ENCODE peak calls at places on chromosomes 11 and 22, in seven cellular contexts. One of them, this sample, is unnamed.
A peak's percentile ranks its signal among the peaks of the same experiment; 100 is the strongest.

GRCh38 chr11:13346470-13346869 is 68.9 kb downstream of the BMAL1 start:
- DNase-seq in CD8-positive, alpha-beta T cell: no peak
- DNase-seq in tibial nerve: no peak
- DNase-seq in pancreas: no peak
- DNase-seq in lung: no peak
- DNase-seq in mesenchymal stem cell: no peak
- DNase-seq in fibroblast of lung: no peak
- DNase-seq in this sample: no peak

GRCh38 chr22:23225724-23226496 is 45.6 kb downstream of the BCR start:
- DNase-seq in CD8-positive, alpha-beta T cell: peak; percentile 68
- DNase-seq in fibroblast of lung: peak; percentile 64
- DNase-seq in tibial nerve: no peak
- DNase-seq in lung: peak; percentile 68
- DNase-seq in pancreas: no peak
- DNase-seq in mesenchymal stem cell: no peak
- DNase-seq in this sample: no peak

GRCh38 chr11:15236514-15236913 is 121.8 kb downstream of the INSC start:
- DNase-seq in tibial nerve: no peak
- DNase-seq in fibroblast of lung: no peak
- DNase-seq in lung: no peak
- DNase-seq in pancreas: no peak
- DNase-seq in mesenchymal stem cell: no peak
- DNase-seq in CD8-positive, alpha-beta T cell: no peak
- DNase-seq in this sample: no peak

GRCh38 chr11:106031936-106032335 is 9.9 kb upstream of the MSANTD4 start:
- DNase-seq in mesenchymal stem cell: no peak
- DNase-seq in tibial nerve: no peak
- DNase-seq in pancreas: no peak
- DNase-seq in lung: no peak
- DNase-seq in fibroblast of lung: no peak
- DNase-seq in CD8-positive, alpha-beta T cell: no peak
- DNase-seq in this sample: no peak

GRCh38 chr11:9748361-9748970 is 84.6 kb downstream of the SWAP70 start:
- DNase-seq in pancreas: peak; percentile 46
- DNase-seq in fibroblast of lung: peak; percentile 83
- DNase-seq in mesenchymal stem cell: peak; percentile 83
- DNase-seq in CD8-positive, alpha-beta T cell: peak; percentile 55
- DNase-seq in lung: peak; percentile 71
- DNase-seq in tibial nerve: peak; percentile 43
- DNase-seq in this sample: no peak

GRCh38 chr11:102287963-102288744 is 29.1 kb upstream of the BIRC3 start:
- DNase-seq in fibroblast of lung: peak; percentile 85
- DNase-seq in mesenchymal stem cell: peak; percentile 78
- DNase-seq in pancreas: no peak
- DNase-seq in CD8-positive, alpha-beta T cell: no peak
- DNase-seq in lung: peak; percentile 46
- DNase-seq in tibial nerve: peak; percentile 67
- DNase-seq in this sample: no peak

GRCh38 chr11:71182791-71183556 is 69.4 kb downstream of the SHANK2 start:
- DNase-seq in fibroblast of lung: no peak
- DNase-seq in mesenchymal stem cell: no peak
- DNase-seq in lung: no peak
- DNase-seq in pancreas: no peak
- DNase-seq in tibial nerve: no peak
- DNase-seq in CD8-positive, alpha-beta T cell: no peak
- DNase-seq in this sample: no peak

GRCh38 chr11:106495046-106495445 is 417.6 kb downstream of the AASDHPPT start:
- DNase-seq in tibial nerve: no peak
- DNase-seq in lung: no peak
- DNase-seq in fibroblast of lung: peak; percentile 28
- DNase-seq in pancreas: no peak
- DNase-seq in mesenchymal stem cell: peak; percentile 37
- DNase-seq in CD8-positive, alpha-beta T cell: no peak
- DNase-seq in this sample: no peak

GRCh38 chr11:76625787-76626186 is 44.8 kb downstream of the LRRC32 start:
- DNase-seq in pancreas: no peak
- DNase-seq in tibial nerve: no peak
- DNase-seq in mesenchymal stem cell: no peak
- DNase-seq in CD8-positive, alpha-beta T cell: no peak
- DNase-seq in fibroblast of lung: peak; percentile 27
- DNase-seq in lung: no peak
- DNase-seq in this sample: no peak

GRCh38 chr11:134522782-134523570 is 110.9 kb upstream of the B3GAT1 start:
- DNase-seq in tibial nerve: no peak
- DNase-seq in pancreas: no peak
- DNase-seq in lung: no peak
- DNase-seq in fibroblast of lung: no peak
- DNase-seq in CD8-positive, alpha-beta T cell: no peak
- DNase-seq in mesenchymal stem cell: no peak
- DNase-seq in this sample: no peak

GRCh38 chr11:74926304-74927030 is 22.4 kb downstream of the XRRA1 start:
- DNase-seq in fibroblast of lung: peak; percentile 28
- DNase-seq in mesenchymal stem cell: peak; percentile 23
- DNase-seq in CD8-positive, alpha-beta T cell: no peak
- DNase-seq in lung: no peak
- DNase-seq in pancreas: no peak
- DNase-seq in tibial nerve: no peak
- DNase-seq in this sample: no peak

GRCh38 chr11:31805037-31805628 is 6.0 kb downstream of the PAX6 start:
- DNase-seq in CD8-positive, alpha-beta T cell: no peak
- DNase-seq in pancreas: no peak
- DNase-seq in mesenchymal stem cell: no peak
- DNase-seq in fibroblast of lung: no peak
- DNase-seq in lung: no peak
- DNase-seq in tibial nerve: no peak
- DNase-seq in this sample: no peak

GRCh38 chr22:24265734-24266133 is 4.9 kb upstream of the SPECC1L start:
- DNase-seq in mesenchymal stem cell: no peak
- DNase-seq in CD8-positive, alpha-beta T cell: no peak
- DNase-seq in lung: no peak
- DNase-seq in tibial nerve: no peak
- DNase-seq in pancreas: no peak
- DNase-seq in fibroblast of lung: no peak
- DNase-seq in this sample: no peak

GRCh38 chr11:83612891-83613766 is 327.0 kb upstream of the CCDC90B start:
- DNase-seq in tibial nerve: no peak
- DNase-seq in mesenchymal stem cell: no peak
- DNase-seq in CD8-positive, alpha-beta T cell: no peak
- DNase-seq in pancreas: no peak
- DNase-seq in lung: no peak
- DNase-seq in fibroblast of lung: no peak
- DNase-seq in this sample: no peak

GRCh38 chr11:79388201-79388600 is 52.6 kb downstream of the TENM4 start:
- DNase-seq in lung: no peak
- DNase-seq in tibial nerve: no peak
- DNase-seq in CD8-positive, alpha-beta T cell: no peak
- DNase-seq in fibroblast of lung: no peak
- DNase-seq in mesenchymal stem cell: no peak
- DNase-seq in pancreas: no peak
- DNase-seq in this sample: no peak

GRCh38 chr22:38755155-38755910 is 465 bp downstream of the SUN2 start:
- DNase-seq in mesenchymal stem cell: peak; percentile 80
- DNase-seq in pancreas: peak; percentile 95
- DNase-seq in CD8-positive, alpha-beta T cell: peak; percentile 62
- DNase-seq in lung: peak; percentile 95
- DNase-seq in tibial nerve: peak; percentile 85
- DNase-seq in fibroblast of lung: peak; percentile 84
- DNase-seq in this sample: peak; percentile 37

GRCh38 chr11:20162824-20163777 is 2.8 kb upstream of the DBX1 start:
- DNase-seq in mesenchymal stem cell: peak; percentile 45
- DNase-seq in pancreas: no peak
- DNase-seq in CD8-positive, alpha-beta T cell: no peak
- DNase-seq in fibroblast of lung: peak; percentile 37
- DNase-seq in tibial nerve: no peak
- DNase-seq in lung: no peak
- DNase-seq in this sample: no peak

GRCh38 chr11:14713518-14714244 is 70.1 kb downstream of the PDE3B start:
- DNase-seq in CD8-positive, alpha-beta T cell: peak; percentile 61
- DNase-seq in mesenchymal stem cell: no peak
- DNase-seq in lung: no peak
- DNase-seq in tibial nerve: no peak
- DNase-seq in pancreas: no peak
- DNase-seq in fibroblast of lung: no peak
- DNase-seq in this sample: no peak

GRCh38 chr22:28953976-28954880 is 70.9 kb downstream of the ZNRF3 start:
- DNase-seq in tibial nerve: no peak
- DNase-seq in lung: no peak
- DNase-seq in pancreas: no peak
- DNase-seq in fibroblast of lung: no peak
- DNase-seq in mesenchymal stem cell: no peak
- DNase-seq in CD8-positive, alpha-beta T cell: no peak
- DNase-seq in this sample: no peak
- H3K4me1 ChIP-seq in tibial nerve: peaks cover 79% of the 10 kb centered on the region
- H3K4me1 ChIP-seq in lung: peaks cover 12% of the 10 kb centered on the region
- H3K4me1 ChIP-seq in pancreas: peaks cover 9% of the 10 kb centered on the region
- H3K4me1 ChIP-seq in fibroblast of lung: peaks cover 3% of the 10 kb centered on the region
- H3K4me1 ChIP-seq in mesenchymal stem cell: peaks cover 15% of the 10 kb centered on the region
- H3K4me1 ChIP-seq in CD8-positive, alpha-beta T cell: peaks cover 21% of the 10 kb centered on the region
- H3K4me1 ChIP-seq in this sample: peaks cover 81% of the 10 kb centered on the region

GRCh38 chr11:86696004-86696403 is 23.6 kb upstream of the ME3 start:
- DNase-seq in mesenchymal stem cell: peak; percentile 93
- DNase-seq in pancreas: no peak
- DNase-seq in tibial nerve: no peak
- DNase-seq in CD8-positive, alpha-beta T cell: no peak
- DNase-seq in lung: no peak
- DNase-seq in fibroblast of lung: peak; percentile 95
- DNase-seq in this sample: no peak

GRCh38 chr11:86695391-86695790 is 23.0 kb upstream of the ME3 start:
- DNase-seq in CD8-positive, alpha-beta T cell: no peak
- DNase-seq in fibroblast of lung: no peak
- DNase-seq in tibial nerve: no peak
- DNase-seq in pancreas: no peak
- DNase-seq in mesenchymal stem cell: peak; percentile 30
- DNase-seq in lung: no peak
- DNase-seq in this sample: no peak

GRCh38 chr11:86693501-86693900 is 21.1 kb upstream of the ME3 start:
- DNase-seq in lung: no peak
- DNase-seq in mesenchymal stem cell: no peak
- DNase-seq in tibial nerve: no peak
- DNase-seq in fibroblast of lung: no peak
- DNase-seq in CD8-positive, alpha-beta T cell: no peak
- DNase-seq in pancreas: no peak
- DNase-seq in this sample: no peak

GRCh38 chr11:86692746-86693145 is 20.3 kb upstream of the ME3 start:
- DNase-seq in CD8-positive, alpha-beta T cell: no peak
- DNase-seq in pancreas: no peak
- DNase-seq in tibial nerve: no peak
- DNase-seq in mesenchymal stem cell: no peak
- DNase-seq in fibroblast of lung: no peak
- DNase-seq in lung: no peak
- DNase-seq in this sample: no peak

DNA sequence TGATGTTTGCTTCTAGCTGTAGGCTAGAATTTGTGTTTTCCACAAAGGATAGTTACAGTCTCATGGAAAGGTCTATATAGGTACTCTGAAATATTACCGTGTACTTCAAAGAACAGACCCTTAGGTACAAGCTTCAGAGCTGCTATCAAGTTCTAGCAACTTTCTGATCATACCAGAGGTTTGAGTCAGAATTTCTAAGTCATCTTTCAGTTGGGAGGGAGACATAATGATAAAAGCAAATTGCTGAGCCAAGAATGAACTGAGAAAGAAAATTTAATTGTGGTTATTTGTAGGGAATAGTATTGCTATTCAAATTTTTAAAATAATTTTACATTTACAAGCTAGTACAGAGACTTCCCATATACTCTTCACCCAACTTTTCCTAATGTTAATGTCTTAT is 19.9 kb upstream of the ME3 start:
- DNase-seq in CD8-positive, alpha-beta T cell: no peak
- DNase-seq in mesenchymal stem cell: no peak
- DNase-seq in pancreas: no peak
- DNase-seq in fibroblast of lung: no peak
- DNase-seq in tibial nerve: no peak
- DNase-seq in lung: no peak
- DNase-seq in this sample: no peak
- H3K4me1 ChIP-seq in CD8-positive, alpha-beta T cell: no peaks in the 10 kb centered on the region
- H3K4me1 ChIP-seq in mesenchymal stem cell: peaks cover 13% of the 10 kb centered on the region
- H3K4me1 ChIP-seq in pancreas: peaks cover 13% of the 10 kb centered on the region
- H3K4me1 ChIP-seq in fibroblast of lung: peaks cover 27% of the 10 kb centered on the region
- H3K4me1 ChIP-seq in tibial nerve: peaks cover 38% of the 10 kb centered on the region
- H3K4me1 ChIP-seq in lung: peaks cover 3% of the 10 kb centered on the region
- H3K4me1 ChIP-seq in this sample: no peaks in the 10 kb centered on the region

DNA sequence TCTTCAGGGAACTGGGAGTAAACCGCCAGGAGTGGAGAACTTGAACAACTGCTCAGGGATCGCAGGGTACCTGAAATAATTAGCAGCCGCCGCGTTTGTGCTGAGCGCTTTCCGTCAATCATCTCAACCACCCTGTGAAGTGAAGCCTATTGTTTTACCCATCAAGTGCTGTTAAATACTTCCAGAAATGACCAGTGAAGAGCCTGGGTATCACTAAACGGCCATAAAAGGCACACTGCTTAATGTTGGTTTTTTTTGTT is 1.1 kb downstream of the CD59 start:
- DNase-seq in mesenchymal stem cell: peak; percentile 43
- DNase-seq in tibial nerve: no peak
- DNase-seq in CD8-positive, alpha-beta T cell: no peak
- DNase-seq in pancreas: no peak
- DNase-seq in fibroblast of lung: no peak
- DNase-seq in lung: no peak
- DNase-seq in this sample: no peak
- H3K4me1 ChIP-seq in mesenchymal stem cell: peaks cover 11% of the 10 kb centered on the region
- H3K4me1 ChIP-seq in tibial nerve: peaks cover 58% of the 10 kb centered on the region
- H3K4me1 ChIP-seq in CD8-positive, alpha-beta T cell: peaks cover 11% of the 10 kb centered on the region
- H3K4me1 ChIP-seq in pancreas: peaks cover 3% of the 10 kb centered on the region
- H3K4me1 ChIP-seq in fibroblast of lung: peaks cover 25% of the 10 kb centered on the region
- H3K4me1 ChIP-seq in lung: peaks cover 11% of the 10 kb centered on the region
- H3K4me1 ChIP-seq in this sample: peaks cover 66% of the 10 kb centered on the region

DNA sequence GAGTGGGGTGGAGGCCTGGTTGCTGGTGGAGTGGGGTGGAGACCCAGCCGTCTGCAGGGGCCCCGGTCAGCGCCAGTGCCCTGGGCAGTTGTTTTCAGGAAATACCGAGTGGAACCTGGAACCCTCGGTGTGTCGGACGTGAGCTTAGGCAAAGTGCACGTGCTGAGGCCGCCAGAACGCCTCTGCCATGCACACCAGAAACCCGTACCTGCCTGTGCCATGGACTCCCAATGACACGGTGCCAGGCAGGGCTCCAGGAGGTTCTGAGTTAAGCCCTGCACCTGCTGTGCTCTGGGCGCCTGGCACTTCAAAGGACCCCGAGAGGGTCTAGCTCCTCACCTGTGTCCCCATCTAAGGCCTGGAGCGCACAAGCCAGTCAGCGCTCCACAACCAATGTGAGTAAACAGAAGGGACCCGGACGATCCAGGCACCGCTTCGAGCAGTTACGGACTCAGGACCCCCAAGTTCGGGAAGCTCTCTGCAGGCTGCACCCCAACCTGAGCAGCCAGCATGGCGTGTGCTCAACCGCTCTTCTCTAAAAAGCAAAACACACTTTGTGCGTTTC is 12.3 kb downstream of the TOLLIP start:
- DNase-seq in pancreas: peak; percentile 12
- DNase-seq in lung: no peak
- DNase-seq in fibroblast of lung: no peak
- DNase-seq in tibial nerve: no peak
- DNase-seq in mesenchymal stem cell: no peak
- DNase-seq in CD8-positive, alpha-beta T cell: no peak
- DNase-seq in this sample: no peak
- H3K4me1 ChIP-seq in pancreas: peaks cover 49% of the 10 kb centered on the region
- H3K4me1 ChIP-seq in lung: peaks cover 32% of the 10 kb centered on the region
- H3K4me1 ChIP-seq in fibroblast of lung: no peaks in the 10 kb centered on the region
- H3K4me1 ChIP-seq in tibial nerve: peaks cover 56% of the 10 kb centered on the region
- H3K4me1 ChIP-seq in mesenchymal stem cell: peaks cover 19% of the 10 kb centered on the region
- H3K4me1 ChIP-seq in CD8-positive, alpha-beta T cell: no peaks in the 10 kb centered on the region
- H3K4me1 ChIP-seq in this sample: peaks cover 65% of the 10 kb centered on the region